ENCODE peak calls at places on chromosomes 3 and 15, in ten cellular contexts. X, E, I, V, Z, C, W, U, G and F are unnamed samples.

GRCh38 chr3:159751141-159751540 is 237.5 kb upstream of the IL12A start:
- DNase-seq in X (no peak), E (no peak), I (no peak), V (no peak), Z (no peak), C (no peak), W (peak; percentile 52), U (no peak), G (no peak), F (no peak)

GRCh38 chr3:45841380-45841700 is 579 bp downstream of the LZTFL1 start:
- DNase-seq in X (no peak), E (peak; percentile 33), I (no peak), V (peak; percentile 50), Z (peak; percentile 37), C (peak; percentile 1), W (peak; percentile 17), U (no peak), G (peak; percentile 14), F (no peak)

GRCh38 chr3:159499031-159499793 is 489.4 kb upstream of the IL12A start:
- DNase-seq in X (no peak), E (peak; percentile 16), I (peak; percentile 81), V (no peak), Z (no peak), C (no peak), W (peak; percentile 49), U (no peak), G (no peak), F (no peak)

GRCh38 chr3:31614162-31614921 is 81.6 kb downstream of the STT3B start:
- DNase-seq in X (peak; percentile 21), E (no peak), I (no peak), V (no peak), Z (peak; percentile 30), C (no peak), W (no peak), U (no peak), G (no peak), F (no peak)

GRCh38 chr15:99955181-99955525 is 221.9 kb upstream of the LYSMD4 start:
- DNase-seq in X (no peak), E (peak; percentile 4), I (no peak), V (no peak), Z (no peak), C (no peak), W (no peak), U (no peak), G (no peak), F (peak; percentile 53)

GRCh38 chr3:57977755-57978715 is 30.2 kb upstream of the FLNB start:
- DNase-seq in X (peak; percentile 71), E (no peak), I (peak; percentile 48), V (no peak), Z (no peak), C (no peak), W (no peak), U (no peak), G (no peak), F (no peak)

GRCh38 chr3:119293761-119294401 is at the start of gene ARHGAP31:
- DNase-seq in X (peak; percentile 36), E (peak; percentile 67), I (peak; percentile 92), V (peak; percentile 87), Z (peak; percentile 90), C (peak; percentile 38), W (peak; percentile 81), U (peak; percentile 84), G (peak; percentile 84), F (peak; percentile 86)

GRCh38 chr3:67381667-67382272 is 272.6 kb downstream of the SUCLG2 start:
- DNase-seq in X (peak; percentile 30), E (peak; percentile 23), I (no peak), V (peak; percentile 30), Z (peak; percentile 44), C (peak; percentile 42), W (peak; percentile 27), U (peak; percentile 4), G (no peak), F (no peak)

GRCh38 chr15:80325206-80325605 is 73.2 kb upstream of the CTXND1 start:
- DNase-seq in X (no peak), E (no peak), I (peak; percentile 14), V (no peak), Z (no peak), C (no peak), W (no peak), U (no peak), G (no peak), F (no peak)